ENCODE peak calls at places on chromosomes 2 and 18, in five cellular contexts. Y is stimulated activated naive B cell treated with anti-CD40 and anti-IgM and Interleukin-4, amounts not matched to agents 10 μg/mL and 1 μg/mL and 100 μg/mL, for 72 hours; X is D341Med; F is HTR-8/SVneo; P is EH. Q is an unnamed sample.

GRCh38 chr2:168135121-168135520 is 112.3 kb downstream of the STK39 start:
- DNase-seq in P (no peak), F (no peak), X (no peak), Y (no peak), Q (no peak)

GRCh38 chr2:173264603-173265366 is 89.9 kb upstream of the CDCA7 start:
- DNase-seq in X (no peak), P (no peak), Y (peak), F (no peak), Q (no peak)

GRCh38 chr2:203534486-203535077 is 519 bp downstream of the RAPH1 start:
- DNase-seq in Y (peak), P (peak), F (peak), X (peak), Q (no peak)

GRCh38 chr2:57597940-57598339 is 448.7 kb upstream of the VRK2 start:
- DNase-seq in X (no peak), P (no peak), Y (no peak), F (no peak), Q (no peak)

GRCh38 chr2:194166818-194167217 is 1490.2 kb upstream of the SLC39A10 start:
- DNase-seq in Y (no peak), P (peak), F (no peak), X (peak), Q (peak)

GRCh38 chr2:238155051-238155760 is 3.6 kb upstream of the ERFE start:
- DNase-seq in X (no peak), F (no peak), Y (no peak), P (peak), Q (peak)

GRCh38 chr18:57438669-57439616 is 3.8 kb downstream of the ONECUT2 start:
- DNase-seq in P (no peak), F (no peak), X (peak), Y (no peak), Q (no peak)

GRCh38 chr2:230578106-230578505 is 134.5 kb upstream of the CAB39 start:
- DNase-seq in P (peak), F (no peak), X (no peak), Y (no peak), Q (no peak)

GRCh38 chr2:20577495-20578235 is 73.2 kb downstream of the HS1BP3 start:
- DNase-seq in F (peak), Y (no peak), X (no peak), P (peak), Q (peak)

GRCh38 chr2:609520-610280 is 67.5 kb downstream of the TMEM18 start:
- DNase-seq in X (no peak), P (no peak), F (no peak), Y (no peak), Q (no peak)

GRCh38 chr2:72864500-72864899 is 22.7 kb upstream of the SPR start:
- DNase-seq in X (no peak), F (no peak), P (peak), Y (no peak), Q (peak)

GRCh38 chr2:18345848-18346247 is 214.6 kb downstream of the RDH14 start:
- DNase-seq in P (peak), X (no peak), Y (no peak), F (no peak), Q (peak)

GRCh38 chr2:134683561-134684112 is 35.2 kb downstream of the TMEM163 start:
- DNase-seq in X (no peak), P (no peak), Y (no peak), F (no peak), Q (no peak)

GRCh38 chr2:241540391-241540765 is 18.2 kb upstream of the BOK start:
- DNase-seq in X (no peak), Y (no peak), P (no peak), F (no peak), Q (no peak)

GRCh38 chr2:232190796-232191195 is 187.8 kb upstream of the ALPP start:
- DNase-seq in Y (no peak), X (no peak), F (no peak), P (no peak), Q (no peak)

GRCh38 chr2:112055833-112056625 is 960 bp downstream of the TMEM87B start:
- DNase-seq in F (peak), X (peak), P (peak), Y (no peak), Q (peak)

GRCh38 chr18:62721837-62722795 is 6.8 kb downstream of the PHLPP1 start:
- DNase-seq in F (no peak), P (no peak), X (no peak), Y (no peak), Q (no peak)

GRCh38 chr2:98438190-98439133 is 6.2 kb upstream of the INPP4A start:
- DNase-seq in F (no peak), P (peak), Y (no peak), X (no peak), Q (no peak)

GRCh38 chr2:70443726-70444125 is 109.9 kb downstream of the TGFA start:
- DNase-seq in F (no peak), X (no peak), P (no peak), Y (no peak), Q (no peak)

GRCh38 chr18:58900015-58900649 is 35.5 kb downstream of the ZNF532 start:
- DNase-seq in P (no peak), X (no peak), F (no peak), Y (no peak), Q (no peak)

GRCh38 chr2:11399113-11399762 is 54.8 kb upstream of the ROCK2 start:
- DNase-seq in X (no peak), P (no peak), F (no peak), Y (no peak), Q (no peak)

GRCh38 chr2:59585657-59586056 is 967.8 kb downstream of the BCL11A start:
- DNase-seq in X (no peak), P (no peak), F (no peak), Y (no peak), Q (no peak)

GRCh38 chr18:3479978-3480377 is 30.0 kb downstream of the TGIF1 start:
- DNase-seq in X (no peak), Y (no peak), P (no peak), F (no peak), Q (no peak)

GRCh38 chr2:3094318-3094717 is 283.3 kb downstream of the EIPR1 start:
- DNase-seq in Y (no peak), F (no peak), P (no peak), X (no peak), Q (no peak)

GRCh38 chr2:39515273-39515896 is 78.3 kb upstream of the MAP4K3 start:
- DNase-seq in Y (no peak), P (no peak), X (no peak), F (no peak), Q (no peak)

GRCh38 chr18:21740724-21741510 is at the start of gene MIB1:
- DNase-seq in X (peak), Y (no peak), F (peak), P (no peak), Q (no peak)

GRCh38 chr2:54041135-54041534 is 70.3 kb upstream of the PSME4 start:
- DNase-seq in P (no peak), X (no peak), Y (no peak), F (no peak), Q (no peak)

GRCh38 chr2:850429-850828 is 100.2 kb upstream of the SNTG2 start:
- DNase-seq in X (no peak), P (peak), Y (no peak), F (no peak), Q (peak)

Q was measured in AG10803.